ENCODE peak calls at places on chromosomes 2 and 18, in five cellular contexts. V, B, M, L and Z are unnamed samples.

GRCh38 chr2:39164089-39164488 is 43.2 kb upstream of the SOS1 start:
- DNase-seq in L (no peak), V (no peak), B (peak; percentile 14), M (no peak), Z (no peak)

GRCh38 chr2:69964353-69964831 is 3.0 kb upstream of the ASPRV1 start:
- DNase-seq in B (no peak), L (no peak), V (no peak), M (peak; percentile 46), Z (no peak)

GRCh38 chr2:54409752-54410151 is 46.4 kb upstream of the SPTBN1 start:
- DNase-seq in M (no peak), B (no peak), L (no peak), V (no peak), Z (no peak)

GRCh38 chr18:44679912-44680270 is 797 bp upstream of the SETBP1 start:
- DNase-seq in M (peak; percentile 66), V (peak; percentile 31), B (peak; percentile 60), L (peak; percentile 54), Z (no peak)

GRCh38 chr18:58529714-58530354 is 99.1 kb downstream of the ALPK2 start:
- DNase-seq in L (peak; percentile 61), V (peak; percentile 68), M (peak; percentile 76), B (peak; percentile 72), Z (no peak)

GRCh38 chr18:57959278-57959677 is 84.7 kb upstream of the NEDD4L start:
- DNase-seq in V (peak; percentile 62), L (peak; percentile 80), M (peak; percentile 62), B (peak; percentile 59), Z (peak; percentile 61)

GRCh38 chr2:239035361-239035814 is 187.5 kb downstream of the TWIST2 start:
- DNase-seq in L (no peak), B (peak; percentile 16), M (peak; percentile 58), V (no peak), Z (no peak)

GRCh38 chr18:79402977-79403722 is 7.4 kb downstream of the NFATC1 start:
- DNase-seq in L (no peak), B (peak; percentile 70), V (no peak), M (peak; percentile 43), Z (no peak)

GRCh38 chr18:51417643-51418483 is 220.4 kb upstream of the MEX3C start:
- DNase-seq in V (no peak), L (no peak), B (no peak), M (no peak), Z (no peak)

GRCh38 chr2:178413472-178414265 is 37.3 kb downstream of the PRKRA start:
- DNase-seq in M (peak; percentile 71), B (peak; percentile 82), V (peak; percentile 67), L (peak; percentile 86), Z (peak; percentile 12)

GRCh38 chr2:206323486-206323885 is 49.0 kb downstream of the ZDBF2 start:
- DNase-seq in B (no peak), M (no peak), V (no peak), L (peak; percentile 15), Z (no peak)

GRCh38 chr2:123695449-123695848 is 329.6 kb upstream of the CNTNAP5 start:
- DNase-seq in M (no peak), V (no peak), L (no peak), B (peak; percentile 16), Z (no peak)

GRCh38 chr18:70469916-70470315 is 181.1 kb downstream of the SOCS6 start:
- DNase-seq in V (no peak), L (no peak), B (peak; percentile 60), M (no peak), Z (no peak)

GRCh38 chr2:102285368-102285767 is 26.0 kb upstream of the IL1RL1 start:
- DNase-seq in L (no peak), B (no peak), V (no peak), M (no peak), Z (no peak)

GRCh38 chr2:189673661-189674373 is 653 bp upstream of the ANKAR start:
- DNase-seq in L (no peak), B (no peak), M (no peak), V (no peak), Z (no peak)

GRCh38 chr2:132621131-132621875 is 48.7 kb downstream of the LYPD1 start:
- DNase-seq in M (no peak), L (no peak), B (no peak), V (no peak), Z (no peak)

GRCh38 chr18:79605481-79605880 is 74.1 kb upstream of the CTDP1 start:
- DNase-seq in L (no peak), M (no peak), V (no peak), B (no peak), Z (no peak)

GRCh38 chr18:10170375-10170774 is 256.6 kb downstream of the VAPA start:
- DNase-seq in B (peak; percentile 7), V (no peak), M (peak; percentile 7), L (no peak), Z (no peak)

GRCh38 chr2:186614373-186614772 is 24.5 kb downstream of the ITGAV start:
- DNase-seq in B (no peak), V (no peak), L (no peak), M (no peak), Z (no peak)

GRCh38 chr2:241255542-241256167 is 59.8 kb downstream of the HDLBP start:
- DNase-seq in M (no peak), V (no peak), B (no peak), L (no peak), Z (no peak)

GRCh38 chr2:39445934-39446333 is 8.8 kb upstream of the MAP4K3 start:
- DNase-seq in M (no peak), V (no peak), B (no peak), L (no peak), Z (no peak)

GRCh38 chr2:126883661-126884030 is 15.0 kb upstream of the TEX51 start:
- DNase-seq in L (no peak), M (no peak), V (no peak), B (no peak), Z (no peak)

GRCh38 chr2:145842002-145842401 is 1322.1 kb upstream of the ZEB2 start:
- DNase-seq in B (peak; percentile 41), L (no peak), V (no peak), M (no peak), Z (no peak)

DNA sequence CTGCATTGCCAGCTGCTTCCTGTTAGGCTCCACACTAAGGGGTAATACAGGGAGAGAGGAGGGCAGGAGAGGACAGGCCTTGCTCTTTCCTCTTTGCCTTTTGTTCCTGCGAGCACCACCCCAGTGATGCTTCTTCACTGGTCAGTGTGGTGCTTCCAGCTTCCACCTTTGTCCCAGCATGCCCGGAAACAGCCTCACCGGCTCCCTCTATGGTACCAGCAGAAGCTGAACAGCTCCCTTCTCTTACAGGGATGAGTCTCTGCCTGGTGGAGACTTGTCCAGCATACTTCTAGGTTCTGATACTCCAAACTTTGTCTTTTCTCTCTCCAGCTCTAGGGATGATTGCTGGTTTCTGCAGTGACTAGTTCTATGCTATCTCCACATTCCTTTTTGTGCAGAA is 413.3 kb downstream of the TSN start:
- DNase-seq in B (no peak), L (no peak), V (no peak), M (no peak), Z (no peak)
- TF ChIP-seq CTCF in B (peak; percentile 35), L (no peak), V (no peak), M (no peak), Z (no peak)

GRCh38 chr2:237171396-237171795 is 85.7 kb downstream of the COPS8 start:
- DNase-seq in L (peak; percentile 76), M (no peak), B (peak; percentile 97), V (peak; percentile 97), Z (peak; percentile 67)
- TF ChIP-seq CTCF in L (peak; percentile 68), M (no peak), B (peak; percentile 28), V (peak; percentile 56), Z (peak; percentile 41)

DNA sequence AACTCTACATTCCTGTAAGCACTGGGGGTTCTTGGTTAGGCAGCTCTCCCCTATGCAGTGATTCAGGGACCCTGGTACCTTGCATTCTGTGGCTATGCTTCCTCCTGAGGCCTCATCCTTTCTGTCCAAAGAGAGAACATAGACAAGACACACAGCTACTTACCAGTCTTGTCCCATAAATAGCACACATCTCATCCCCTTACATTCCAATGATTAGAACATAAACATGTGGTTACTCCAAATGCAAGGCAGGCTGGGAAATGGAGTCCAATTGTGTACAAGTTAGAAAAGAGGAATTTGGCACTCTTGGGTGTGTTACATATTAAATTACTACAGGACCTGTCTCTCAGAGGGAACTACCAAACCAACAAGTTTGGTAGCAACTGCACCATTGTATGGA is 171.3 kb downstream of the ARHGAP15 start:
- DNase-seq in M (no peak), B (no peak), L (no peak), V (peak; percentile 70), Z (no peak)
- TF ChIP-seq CTCF in M (no peak), B (no peak), L (no peak), V (no peak), Z (no peak)

GRCh38 chr2:230570987-230571386 is 141.7 kb upstream of the CAB39 start:
- DNase-seq in V (no peak), B (no peak), L (no peak), M (no peak), Z (no peak)
- TF ChIP-seq CTCF in V (no peak), B (no peak), L (no peak), M (no peak), Z (no peak)

DNA sequence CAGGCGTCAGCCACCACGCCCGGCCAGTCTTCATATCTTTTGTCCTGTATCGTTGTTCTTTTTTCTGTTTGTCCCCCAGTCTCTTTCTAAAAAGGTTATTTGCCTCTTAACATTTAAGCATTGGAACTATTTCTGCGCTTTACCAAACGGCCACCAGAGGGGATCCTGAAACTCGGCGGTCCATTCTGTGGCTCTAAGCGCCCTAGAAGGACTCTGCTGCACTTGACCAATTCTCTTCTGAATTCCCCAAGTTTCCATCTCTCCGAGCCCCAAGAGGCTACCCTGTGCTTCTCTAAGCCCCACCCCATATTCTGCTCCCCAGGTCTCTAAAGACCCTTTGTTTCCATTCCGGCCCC is 33.1 kb upstream of the REG3G start:
- DNase-seq in B (peak; percentile 1), M (no peak), L (peak; percentile 30), V (no peak), Z (no peak)
- TF ChIP-seq CTCF in B (peak; percentile 18), M (peak; percentile 28), L (peak; percentile 22), V (peak; percentile 18), Z (peak; percentile 74)

DNA sequence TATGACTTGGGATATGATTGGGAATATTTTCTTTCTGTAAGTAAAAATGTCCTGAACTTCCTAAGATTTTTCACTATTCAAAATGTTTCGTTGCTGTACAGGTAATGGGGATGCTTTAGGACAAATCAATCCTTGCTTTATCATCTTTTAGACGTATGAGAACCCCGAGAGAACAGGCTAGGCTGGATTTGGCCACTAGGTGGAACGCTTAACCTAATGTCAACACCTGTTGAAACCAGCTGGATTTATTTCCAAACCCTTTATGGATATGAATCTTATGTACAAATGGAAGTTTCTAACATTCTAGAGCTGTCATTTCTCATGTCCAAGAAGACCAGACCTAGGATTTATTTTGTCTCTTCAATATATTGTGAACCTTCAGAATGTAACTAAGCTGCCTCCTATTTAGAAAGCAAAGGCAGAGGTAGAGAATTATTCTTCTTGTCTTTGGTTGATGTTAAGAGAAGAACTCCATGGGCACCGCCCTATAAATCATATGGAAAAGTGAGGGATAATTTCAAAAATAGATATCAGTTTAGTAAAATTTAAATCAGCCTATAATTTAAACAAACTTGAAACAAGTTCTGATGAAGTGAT is 96.7 kb downstream of the PMAIP1 start:
- DNase-seq in L (peak; percentile 58), B (peak; percentile 46), M (peak; percentile 35), V (peak; percentile 57), Z (no peak)
- TF ChIP-seq CTCF in L (peak; percentile 73), B (peak; percentile 80), M (peak; percentile 44), V (peak; percentile 73), Z (peak; percentile 92)

DNA sequence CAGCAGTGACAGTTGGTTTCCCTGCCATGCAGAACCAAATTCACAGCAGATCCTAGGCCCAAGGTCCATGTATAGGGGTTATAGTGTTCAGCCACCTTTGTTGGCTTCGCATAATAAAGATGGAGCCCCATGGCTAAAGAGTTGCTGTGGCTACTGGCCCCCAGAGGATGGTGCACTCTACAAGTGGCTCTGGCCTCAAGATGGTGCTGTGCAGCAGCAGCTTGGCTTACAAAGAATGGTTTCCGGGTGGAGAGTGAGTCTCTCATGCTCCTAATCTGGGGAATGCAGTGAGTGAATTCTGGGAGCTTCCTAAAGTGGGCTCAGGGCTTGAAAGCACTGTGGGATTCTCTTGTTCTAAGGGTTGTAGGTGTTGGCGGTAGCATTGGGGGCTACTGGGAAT is 1199.7 kb downstream of the CNTNAP5 start:
- DNase-seq in V (no peak), M (no peak), L (peak; percentile 4), B (no peak), Z (no peak)
- TF ChIP-seq CTCF in V (no peak), M (no peak), L (no peak), B (no peak), Z (no peak)